ENCODE peak calls at places on chromosomes 11 and 22, in ten cellular contexts. D is astrocyte of the spinal cord, R is heart right ventricle, Y is prostate gland, M is IMR-90, V is pancreas, J is mammary epithelial cell, P is GM12878, S is BJ, Z is colonic mucosa. T is an unnamed sample.

GRCh38 chr11:57459112-57460016 is 964 bp upstream of the RTN4RL2 start:
- DNase-seq in D (no peak), R (peak; percentile 23), Y (no peak), M (peak; percentile 17), V (no peak), J (no peak), P (no peak), S (no peak), Z (no peak), T (no peak)

GRCh38 chr11:75386912-75387311 is 12.4 kb upstream of the RPS3 start:
- DNase-seq in D (no peak), R (no peak), Y (no peak), M (no peak), V (no peak), J (no peak), P (no peak), S (no peak), Z (peak; percentile 56), T (no peak)

GRCh38 chr22:40547729-40548143 is 88.8 kb downstream of the MRTFA start:
- DNase-seq in D (no peak), R (no peak), Y (no peak), M (peak; percentile 54), V (no peak), J (no peak), P (no peak), S (no peak), Z (no peak), T (no peak)

GRCh38 chr22:25747245-25747944 is 5.4 kb downstream of the MYO18B start:
- DNase-seq in D (peak; percentile 96), R (no peak), Y (no peak), M (peak; percentile 88), V (no peak), J (peak; percentile 93), P (no peak), S (peak; percentile 96), Z (no peak), T (no peak)

GRCh38 chr22:37416806-37417205 is 10.5 kb downstream of the ELFN2 start:
- DNase-seq in D (no peak), R (no peak), Y (no peak), M (no peak), V (no peak), J (no peak), P (no peak), S (no peak), Z (no peak), T (no peak)

GRCh38 chr11:84714316-84714780 is 912.8 kb downstream of the DLG2 start:
- DNase-seq in D (peak; percentile 34), R (peak; percentile 23), Y (peak; percentile 40), M (peak; percentile 6), V (peak; percentile 53), J (peak; percentile 45), P (no peak), S (no peak), Z (peak; percentile 76), T (no peak)

GRCh38 chr11:106644824-106645223 is 373.5 kb downstream of the GUCY1A2 start:
- DNase-seq in D (peak; percentile 45), R (no peak), Y (no peak), M (peak; percentile 60), V (no peak), J (peak; percentile 40), P (no peak), S (no peak), Z (no peak), T (no peak)

GRCh38 chr11:12829131-12829530 is 154.9 kb downstream of the TEAD1 start:
- DNase-seq in D (no peak), R (no peak), Y (no peak), M (no peak), V (no peak), J (no peak), P (no peak), S (no peak), Z (no peak), T (no peak)

GRCh38 chr11:70696076-70696475 is 297.7 kb downstream of the CTTN start:
- DNase-seq in D (no peak), R (no peak), Y (no peak), M (no peak), V (peak; percentile 76), J (no peak), P (no peak), S (no peak), Z (no peak), T (no peak)

GRCh38 chr11:103987631-103988594 is 48.5 kb upstream of the DDI1 start:
- DNase-seq in D (peak; percentile 23), R (no peak), Y (no peak), M (peak; percentile 17), V (no peak), J (no peak), P (no peak), S (no peak), Z (no peak), T (no peak)

GRCh38 chr11:27100534-27100933 is 59.9 kb downstream of the BBOX1 start:
- DNase-seq in D (no peak), R (no peak), Y (no peak), M (no peak), V (no peak), J (peak; percentile 23), P (no peak), S (no peak), Z (no peak), T (no peak)

GRCh38 chr11:119056397-119056999 is 507 bp downstream of the HYOU1 start:
- DNase-seq in D (no peak), R (peak; percentile 29), Y (no peak), M (peak; percentile 3), V (peak; percentile 43), J (peak; percentile 71), P (no peak), S (no peak), Z (peak; percentile 56), T (no peak)

GRCh38 chr22:22342697-22343602 is 98.4 kb downstream of the VPREB1 start:
- DNase-seq in D (peak; percentile 10), R (peak; percentile 31), Y (peak; percentile 23), M (no peak), V (peak; percentile 70), J (peak; percentile 70), P (no peak), S (no peak), Z (peak; percentile 90), T (peak; percentile 31)

GRCh38 chr11:47130541-47130940 is 46.1 kb downstream of the ARFGAP2 start:
- DNase-seq in D (no peak), R (no peak), Y (no peak), M (no peak), V (peak; percentile 75), J (no peak), P (no peak), S (no peak), Z (no peak), T (no peak)

DNA sequence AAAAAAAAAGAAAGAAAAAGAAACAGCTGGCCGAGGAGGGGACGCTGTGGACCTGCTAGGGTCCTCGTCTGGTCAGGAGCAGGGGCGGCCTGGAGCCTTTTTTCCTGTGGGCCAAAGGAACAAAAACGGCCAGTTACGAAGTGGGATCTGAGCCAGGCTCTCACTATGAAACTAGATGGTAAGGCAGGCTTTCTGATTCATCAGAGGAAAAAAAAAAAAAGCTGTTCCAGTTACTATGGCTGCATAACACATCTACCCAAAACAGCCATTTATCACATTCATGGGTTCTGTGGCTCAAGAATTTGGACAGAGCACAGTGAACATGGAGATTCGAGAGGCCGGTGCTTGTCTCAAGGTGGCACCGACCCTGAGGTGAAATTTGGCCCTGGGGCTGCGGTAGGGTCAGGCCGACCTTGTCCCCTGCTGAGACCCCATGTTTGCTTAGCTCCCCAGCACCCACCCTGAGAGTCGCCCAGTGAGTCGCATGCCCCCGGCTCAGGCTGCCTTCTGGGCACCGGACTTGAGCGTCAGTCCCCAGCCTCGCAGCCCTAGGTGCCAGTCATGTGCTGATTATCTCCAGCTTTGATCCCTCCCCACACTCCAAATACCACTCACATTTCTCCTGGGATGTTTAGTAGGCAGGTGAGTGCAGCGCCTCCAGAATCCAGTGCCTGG is 34.2 kb downstream of the MRGPRD start:
- DNase-seq in D (peak; percentile 89), R (no peak), Y (no peak), M (peak; percentile 89), V (no peak), J (peak; percentile 68), P (no peak), S (peak; percentile 70), Z (no peak), T (no peak)
- H3K4me3 ChIP-seq in D (no peak overlapping the region), R (no peak overlapping the region), Y (no peak overlapping the region), M (no peak overlapping the region), V (no peak overlapping the region), J (no peak overlapping the region), P (no peak overlapping the region), S (no peak overlapping the region), Z (no peak overlapping the region), T (no peak overlapping the region)

GRCh38 chr22:28112548-28113043 is 193.5 kb upstream of the PITPNB start:
- DNase-seq in D (peak; percentile 44), R (peak; percentile 48), Y (no peak), M (peak; percentile 43), V (peak; percentile 8), J (no peak), P (no peak), S (no peak), Z (no peak), T (no peak)
- TF ChIP-seq CTCF in D (peak; percentile 54), R (peak; percentile 48), Y (peak; percentile 23), M (peak; percentile 44), V (peak; percentile 37), J (peak; percentile 41), P (peak; percentile 34), S (peak; percentile 47), Z (peak; percentile 36), T (peak; percentile 51)

GRCh38 chr11:117877120-117877784 is 794 bp upstream of the FXYD6 start:
- DNase-seq in D (no peak), R (no peak), Y (no peak), M (no peak), V (no peak), J (no peak), P (no peak), S (no peak), Z (no peak), T (no peak)
- H3K4me3 ChIP-seq in D (peak overlapping the region; percentile 38), R (peak overlapping the region; percentile 85), Y (peak overlapping the region; percentile 45), M (no peak overlapping the region), V (peak overlapping the region; percentile 26), J (no peak overlapping the region), P (no peak overlapping the region), S (no peak overlapping the region), Z (peak overlapping the region; percentile 39), T (no peak overlapping the region)

GRCh38 chr22:46382524-46382923 is 47.0 kb downstream of the TRMU start:
- DNase-seq in D (no peak), R (no peak), Y (no peak), M (no peak), V (no peak), J (no peak), P (no peak), S (no peak), Z (no peak), T (no peak)

GRCh38 chr22:46388647-46389046 is 53.1 kb downstream of the TRMU start:
- DNase-seq in D (no peak), R (no peak), Y (no peak), M (no peak), V (no peak), J (no peak), P (no peak), S (no peak), Z (no peak), T (no peak)

GRCh38 chr22:46387748-46388147 is 52.2 kb downstream of the TRMU start:
- DNase-seq in D (no peak), R (no peak), Y (no peak), M (no peak), V (no peak), J (no peak), P (no peak), S (no peak), Z (no peak), T (no peak)

GRCh38 chr22:46389081-46389480 is 53.6 kb downstream of the TRMU start:
- DNase-seq in D (no peak), R (no peak), Y (no peak), M (no peak), V (no peak), J (no peak), P (no peak), S (no peak), Z (no peak), T (no peak)

GRCh38 chr22:46386312-46386711 is 50.8 kb downstream of the TRMU start:
- DNase-seq in D (no peak), R (no peak), Y (no peak), M (no peak), V (no peak), J (no peak), P (no peak), S (no peak), Z (no peak), T (no peak)
- TF ChIP-seq CTCF in D (peak; percentile 12), R (no peak), Y (no peak), M (no peak), V (no peak), J (no peak), P (no peak), S (no peak), Z (no peak), T (no peak)

T was measured in GM12864.